ENCODE peak calls at places on chromosome 10, in seven cellular contexts. E is MCF 10A; G is GM23338; H is NCI-H2029 treated with DMSO at 0.1 percent for 48 hours; C is KBM-7; I is A549; Y is activated naive CD4-positive, alpha-beta T cell treated with Interleukin-2 at 50 U/mL for 16 hours. V is an unnamed sample.

GRCh38 chr10:78739411-78740053 is 329.2 kb upstream of the ZMIZ1 start:
- DNase-seq in G (peak; percentile 27), I (no peak), Y (no peak), C (no peak), E (no peak), H (no peak), V (no peak)

GRCh38 chr10:23081156-23081833 is 14.1 kb upstream of the MSRB2 start:
- DNase-seq in Y (no peak), C (no peak), H (no peak), I (no peak), G (no peak), E (peak; percentile 74), V (peak; percentile 17)

GRCh38 chr10:6179078-6179477 is 23.7 kb upstream of the PFKFB3 start:
- DNase-seq in I (no peak), E (no peak), H (no peak), G (no peak), Y (no peak), C (no peak), V (no peak)

GRCh38 chr10:47239211-47239610 is 60.8 kb upstream of the GDF10 start:
- DNase-seq in Y (no peak), C (no peak), E (no peak), H (no peak), I (no peak), G (no peak), V (no peak)

GRCh38 chr10:89404082-89404481 is 10.3 kb upstream of the IFIT5 start:
- DNase-seq in E (no peak), H (no peak), I (no peak), C (no peak), G (no peak), Y (no peak), V (no peak)

GRCh38 chr10:17368708-17369272 is 85.6 kb downstream of the ST8SIA6 start:
- DNase-seq in I (no peak), C (no peak), E (no peak), H (no peak), G (no peak), Y (no peak), V (peak; percentile 10)

GRCh38 chr10:71805776-71806705 is 32.7 kb upstream of the VSIR start:
- DNase-seq in C (no peak), Y (no peak), E (no peak), H (peak; percentile 48), G (peak; percentile 84), I (no peak), V (no peak)

GRCh38 chr10:48590945-48591344 is 13.9 kb downstream of the ARHGAP22 start:
- DNase-seq in C (no peak), H (no peak), Y (no peak), G (no peak), I (no peak), E (no peak), V (no peak)

GRCh38 chr10:114405011-114405350 is 679 bp upstream of the AFAP1L2 start:
- DNase-seq in E (no peak), Y (no peak), C (no peak), H (no peak), G (no peak), I (peak; percentile 34), V (no peak)

GRCh38 chr10:6583447-6583846 is 3.4 kb upstream of the PRKCQ start:
- DNase-seq in H (no peak), Y (peak; percentile 80), E (no peak), I (no peak), G (no peak), C (no peak), V (no peak)

GRCh38 chr10:48579251-48579960 is 25.5 kb downstream of the ARHGAP22 start:
- DNase-seq in Y (no peak), H (no peak), I (no peak), E (no peak), C (peak; percentile 37), G (no peak), V (no peak)